ENCODE peak calls at places on chromosomes 4 and X, in five cellular contexts. G is testis, U is transverse colon, D is aorta, B is pancreas. J is an unnamed sample.

GRCh38 chr4:83599183-83599582 is 63.3 kb downstream of the GPAT3 start:
- DNase-seq in G (no peak), U (no peak), D (no peak), B (no peak), J (no peak)

GRCh38 chr4:102299302-102299701 is 46.0 kb downstream of the SLC39A8 start:
- DNase-seq in G (no peak), U (no peak), D (no peak), B (no peak), J (no peak)

GRCh38 chrX:148811236-148811635 is 310.8 kb downstream of the AFF2 start:
- DNase-seq in G (no peak), U (no peak), D (no peak), B (no peak), J (no peak)

GRCh38 chr4:95547708-95548471 is 883 bp downstream of the UNC5C start:
- DNase-seq in G (peak; percentile 71), U (peak; percentile 13), D (peak; percentile 63), B (no peak), J (no peak)

GRCh38 chrX:21153503-21153902 is 220.7 kb upstream of the CNKSR2 start:
- DNase-seq in G (peak; percentile 36), U (no peak), D (no peak), B (no peak), J (no peak)

GRCh38 chr4:15938182-15938581 is 358 bp downstream of the FGFBP1 start:
- DNase-seq in G (no peak), U (peak; percentile 91), D (no peak), B (peak; percentile 52), J (no peak)

GRCh38 chrX:134880866-134881265 is 109.9 kb upstream of the SMIM10 start:
- DNase-seq in G (peak; percentile 15), U (no peak), D (no peak), B (no peak), J (no peak)

GRCh38 chr4:76758290-76758882 is 139.6 kb downstream of the SOWAHB start:
- DNase-seq in G (peak; percentile 41), U (no peak), D (no peak), B (no peak), J (no peak)

GRCh38 chrX:103614999-103615398 is 7.2 kb downstream of the TCEAL3 start:
- DNase-seq in G (no peak), U (no peak), D (no peak), B (no peak), J (no peak)

GRCh38 chrX:107674480-107675364 is 46.4 kb downstream of the PRPS1 start:
- DNase-seq in G (peak; percentile 59), U (peak; percentile 69), D (peak; percentile 75), B (no peak), J (no peak)

GRCh38 chr4:47852121-47852520 is 14.3 kb upstream of the CORIN start:
- DNase-seq in G (peak; percentile 22), U (no peak), D (no peak), B (no peak), J (no peak)

GRCh38 chr4:153249199-153250154 is 45.2 kb downstream of the TRIM2 start:
- DNase-seq in G (peak; percentile 80), U (peak; percentile 87), D (peak; percentile 84), B (peak; percentile 84), J (peak; percentile 73)

GRCh38 chr4:145936142-145937020 is 2.2 kb downstream of the ZNF827 start:
- DNase-seq in G (peak; percentile 70), U (peak; percentile 75), D (peak; percentile 78), B (peak; percentile 72), J (peak; percentile 66)

GRCh38 chrX:120207009-120207610 is 43.5 kb upstream of the ZBTB33 start:
- DNase-seq in G (no peak), U (no peak), D (no peak), B (no peak), J (no peak)

GRCh38 chr4:22875592-22876257 is 183.0 kb downstream of the GBA3 start:
- DNase-seq in G (no peak), U (no peak), D (no peak), B (no peak), J (no peak)

GRCh38 chrX:79065696-79066095 is 78.8 kb upstream of the GPR174 start:
- DNase-seq in G (no peak), U (peak; percentile 8), D (no peak), B (no peak), J (no peak)
- H3K9me3 ChIP-seq in G (no peaks in the 10 kb centered on the region), U (no peaks in the 10 kb centered on the region), D (no peaks in the 10 kb centered on the region), B (no peaks in the 10 kb centered on the region), J (no peaks in the 10 kb centered on the region)

DNA sequence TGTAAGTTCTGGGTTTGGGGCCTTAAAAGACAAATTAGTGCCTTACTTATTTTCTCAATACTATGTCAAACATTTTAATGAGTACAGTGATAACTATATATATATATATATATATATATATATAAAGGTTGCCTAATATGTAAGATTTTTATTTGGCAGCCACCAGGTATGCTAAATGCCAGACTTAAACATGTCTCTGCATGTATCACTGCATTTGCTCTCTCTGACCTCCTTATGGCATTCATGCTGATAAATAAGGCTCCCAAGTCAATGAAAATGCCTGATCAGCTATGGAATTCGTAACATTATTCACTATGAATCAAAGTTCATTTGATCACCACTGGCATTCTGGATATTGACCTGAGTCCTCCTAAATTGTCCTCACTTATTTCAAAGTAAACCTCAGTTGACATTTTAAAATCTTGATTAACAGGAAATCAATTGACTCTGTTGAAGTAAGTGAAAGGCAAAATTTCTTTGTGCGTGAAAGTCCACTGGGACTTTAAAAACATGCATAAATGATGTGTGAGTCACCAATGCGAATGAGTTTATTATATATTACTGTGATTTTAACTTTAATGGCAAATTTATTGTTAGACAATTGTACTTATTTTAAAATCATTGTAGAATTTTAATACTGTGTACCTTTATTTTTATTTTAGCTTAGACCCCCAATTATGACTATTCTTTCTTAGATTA is 29.2 kb upstream of the AREG start:
- DNase-seq in G (no peak), U (no peak), D (no peak), B (no peak), J (no peak)
- H3K27ac ChIP-seq in G (no peak overlapping the region), U (no peak overlapping the region), D (no peak overlapping the region), B (no peak overlapping the region), J (no peak overlapping the region)

GRCh38 chr4:115357767-115358166 is 244.3 kb upstream of the NDST4 start:
- DNase-seq in G (no peak), U (no peak), D (no peak), B (no peak), J (no peak)

GRCh38 chr4:115355329-115355728 is 241.9 kb upstream of the NDST4 start:
- DNase-seq in G (no peak), U (no peak), D (no peak), B (no peak), J (no peak)

GRCh38 chr4:115356176-115356575 is 242.8 kb upstream of the NDST4 start:
- DNase-seq in G (no peak), U (no peak), D (no peak), B (no peak), J (no peak)

GRCh38 chr4:115353370-115353769 is 239.9 kb upstream of the NDST4 start:
- DNase-seq in G (no peak), U (no peak), D (no peak), B (no peak), J (no peak)
- H3K9me3 ChIP-seq in G (no peaks in the 10 kb centered on the region), U (peaks cover 8% of the 10 kb centered on the region), D (peaks cover 2% of the 10 kb centered on the region), B (no peaks in the 10 kb centered on the region), J (peaks cover 7% of the 10 kb centered on the region)

DNA sequence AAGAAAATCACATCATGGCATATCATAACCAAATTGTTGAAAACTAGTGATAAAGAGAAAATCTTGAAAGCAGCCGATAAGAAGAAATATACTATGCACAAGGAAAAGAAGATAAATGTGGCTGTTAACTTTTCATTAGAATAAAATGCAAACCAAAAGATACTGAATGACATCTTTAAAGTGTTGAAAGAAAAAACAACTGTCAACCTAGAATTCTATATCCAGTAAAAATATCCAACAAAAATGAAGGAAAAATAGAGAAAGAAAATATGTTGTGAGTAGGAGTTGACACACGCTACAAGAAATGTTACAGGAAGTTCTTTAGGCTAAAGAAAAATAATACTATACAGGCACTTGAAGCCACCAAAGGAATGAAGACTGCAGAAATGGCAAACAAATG is 82.0 kb downstream of the FAM184B start:
- DNase-seq in G (no peak), U (no peak), D (no peak), B (no peak), J (no peak)
- H3K27ac ChIP-seq in G (no peak overlapping the region), U (no peak overlapping the region), D (no peak overlapping the region), B (no peak overlapping the region), J (no peak overlapping the region)

DNA sequence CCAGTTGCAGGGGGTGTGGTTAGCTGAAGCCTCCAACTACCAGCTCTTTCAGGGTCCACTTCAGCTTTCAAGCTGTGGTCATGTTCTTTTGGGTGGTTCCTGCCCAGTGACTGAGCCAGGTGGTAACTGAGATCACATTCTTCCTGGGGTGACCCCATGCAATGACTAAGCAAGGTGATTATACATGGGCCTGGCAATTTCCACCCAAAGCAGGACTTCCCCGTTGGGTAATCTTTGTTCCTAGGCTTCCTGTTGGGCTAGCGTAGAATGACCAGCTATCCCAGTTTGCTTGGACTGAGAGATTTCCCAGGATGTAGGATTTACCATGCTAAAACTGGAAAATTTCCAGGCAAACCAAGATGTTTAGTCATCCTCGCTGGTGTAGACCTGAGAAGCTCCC is 18.4 kb upstream of the MAGEB17 start:
- DNase-seq in G (no peak), U (no peak), D (no peak), B (no peak), J (no peak)
- H3K9me3 ChIP-seq in G (no peaks in the 10 kb centered on the region), U (no peaks in the 10 kb centered on the region), D (no peaks in the 10 kb centered on the region), B (no peaks in the 10 kb centered on the region), J (no peaks in the 10 kb centered on the region)

GRCh38 chr4:77804471-77804870 is 14.7 kb downstream of the CNOT6L start:
- DNase-seq in G (no peak), U (no peak), D (no peak), B (no peak), J (no peak)

GRCh38 chr4:77800077-77800476 is 19.1 kb downstream of the CNOT6L start:
- DNase-seq in G (no peak), U (no peak), D (no peak), B (no peak), J (no peak)

GRCh38 chr4:77800483-77801259 is 18.5 kb downstream of the CNOT6L start:
- DNase-seq in G (no peak), U (no peak), D (no peak), B (no peak), J (no peak)

GRCh38 chr4:77801260-77801608 is 17.9 kb downstream of the CNOT6L start:
- DNase-seq in G (no peak), U (no peak), D (no peak), B (no peak), J (no peak)

GRCh38 chr4:77802406-77802805 is 16.8 kb downstream of the CNOT6L start:
- DNase-seq in G (no peak), U (no peak), D (no peak), B (no peak), J (no peak)
- H3K27ac ChIP-seq in G (no peak overlapping the region), U (no peak overlapping the region), D (no peak overlapping the region), B (no peak overlapping the region), J (no peak overlapping the region)

DNA sequence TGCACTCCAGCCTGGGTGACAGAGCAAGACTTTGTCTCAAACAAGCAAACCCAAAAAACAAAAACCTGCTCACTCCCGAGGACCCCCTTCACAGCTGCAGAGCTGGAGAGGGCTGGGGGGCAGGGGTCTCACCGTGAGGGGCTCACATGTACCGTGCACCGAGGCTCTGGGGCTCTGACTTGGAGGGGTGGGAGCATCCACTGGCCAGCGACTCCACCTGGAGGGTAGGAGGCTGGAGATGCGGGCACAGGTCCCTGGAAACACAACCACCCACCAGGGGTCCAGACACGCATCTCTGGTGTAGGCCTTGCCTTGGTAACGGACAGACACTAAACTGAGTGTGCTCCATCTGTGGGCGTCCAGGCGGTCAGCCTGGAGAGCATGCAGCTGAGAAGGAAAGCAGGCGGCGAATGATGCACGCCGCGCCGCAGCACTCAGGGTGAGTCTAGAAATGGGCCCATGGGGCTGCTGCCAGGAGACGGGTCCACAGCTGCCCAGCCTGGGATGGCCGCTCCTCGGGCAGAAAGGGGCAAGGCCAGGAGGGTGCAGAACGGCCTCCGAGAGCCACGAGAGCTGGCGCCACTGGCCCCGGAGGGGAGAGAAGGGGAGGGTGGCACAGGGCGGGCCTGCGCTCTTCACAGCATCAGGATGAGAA is 26.1 kb downstream of the PPP2R3B start:
- DNase-seq in G (no peak), U (no peak), D (peak; percentile 23), B (no peak), J (no peak)
- H3K9me3 ChIP-seq in G (no peaks in the 10 kb centered on the region), U (peaks cover 7% of the 10 kb centered on the region), D (no peaks in the 10 kb centered on the region), B (no peaks in the 10 kb centered on the region), J (peaks cover 19% of the 10 kb centered on the region)

J was measured in CD4-positive, alpha-beta T cell.